ENCODE peak calls at places on chromosomes 13 and 19, in eight cellular contexts. One of them, this sample, is unnamed.

GRCh38 chr19:53308339-53308811 is 25.2 kb upstream of the ZNF845 start:
- DNase-seq in stimulated activated CD8-positive, alpha-beta memory T cell treated with anti-CD3 and anti-CD28 coated beads, Interleukin-12 subunit alpha, Interleukin-12 subunit beta, amount 100 ng/mL, for 1 hour: no peak
- DNase-seq in stimulated activated naive CD8-positive, alpha-beta T cell treated with anti-CD3 and anti-CD28 coated beads, Interleukin-15, Interleukin-2, amounts not matched to agents 100 U/mL and 50 U/mL, for 24 hours: peak; percentile 8
- DNase-seq in A172: no peak
- DNase-seq in LoVo: no peak
- DNase-seq in mammary epithelial cell: no peak
- DNase-seq in NCI-H748 treated with DMSO at 0.1 percent for 48 hours: no peak
- DNase-seq in activated CD4-positive, alpha-beta memory T cell treated with anti-CD3 and anti-CD28 coated beads for 36 hours: peak; percentile 34
- DNase-seq in this sample: no peak

GRCh38 chr13:67204731-67205130 is 25.4 kb downstream of the PCDH9 start:
- DNase-seq in stimulated activated CD8-positive, alpha-beta memory T cell treated with anti-CD3 and anti-CD28 coated beads, Interleukin-12 subunit alpha, Interleukin-12 subunit beta, amount 100 ng/mL, for 1 hour: no peak
- DNase-seq in stimulated activated naive CD8-positive, alpha-beta T cell treated with anti-CD3 and anti-CD28 coated beads, Interleukin-15, Interleukin-2, amounts not matched to agents 100 U/mL and 50 U/mL, for 24 hours: no peak
- DNase-seq in A172: no peak
- DNase-seq in LoVo: no peak
- DNase-seq in mammary epithelial cell: no peak
- DNase-seq in NCI-H748 treated with DMSO at 0.1 percent for 48 hours: peak; percentile 65
- DNase-seq in activated CD4-positive, alpha-beta memory T cell treated with anti-CD3 and anti-CD28 coated beads for 36 hours: no peak
- DNase-seq in this sample: no peak

GRCh38 chr19:44625531-44626066 is 12.2 kb downstream of the IGSF23 start:
- DNase-seq in stimulated activated CD8-positive, alpha-beta memory T cell treated with anti-CD3 and anti-CD28 coated beads, Interleukin-12 subunit alpha, Interleukin-12 subunit beta, amount 100 ng/mL, for 1 hour: no peak
- DNase-seq in stimulated activated naive CD8-positive, alpha-beta T cell treated with anti-CD3 and anti-CD28 coated beads, Interleukin-15, Interleukin-2, amounts not matched to agents 100 U/mL and 50 U/mL, for 24 hours: no peak
- DNase-seq in A172: peak; percentile 67
- DNase-seq in LoVo: no peak
- DNase-seq in mammary epithelial cell: no peak
- DNase-seq in NCI-H748 treated with DMSO at 0.1 percent for 48 hours: no peak
- DNase-seq in activated CD4-positive, alpha-beta memory T cell treated with anti-CD3 and anti-CD28 coated beads for 36 hours: no peak
- DNase-seq in this sample: no peak

GRCh38 chr13:88086577-88086976 is 415.4 kb downstream of the SLITRK5 start:
- DNase-seq in stimulated activated CD8-positive, alpha-beta memory T cell treated with anti-CD3 and anti-CD28 coated beads, Interleukin-12 subunit alpha, Interleukin-12 subunit beta, amount 100 ng/mL, for 1 hour: no peak
- DNase-seq in stimulated activated naive CD8-positive, alpha-beta T cell treated with anti-CD3 and anti-CD28 coated beads, Interleukin-15, Interleukin-2, amounts not matched to agents 100 U/mL and 50 U/mL, for 24 hours: no peak
- DNase-seq in A172: peak; percentile 48
- DNase-seq in LoVo: no peak
- DNase-seq in mammary epithelial cell: no peak
- DNase-seq in NCI-H748 treated with DMSO at 0.1 percent for 48 hours: no peak
- DNase-seq in activated CD4-positive, alpha-beta memory T cell treated with anti-CD3 and anti-CD28 coated beads for 36 hours: no peak
- DNase-seq in this sample: no peak

GRCh38 chr13:100106005-100106404 is 17.1 kb downstream of the PCCA start:
- DNase-seq in stimulated activated CD8-positive, alpha-beta memory T cell treated with anti-CD3 and anti-CD28 coated beads, Interleukin-12 subunit alpha, Interleukin-12 subunit beta, amount 100 ng/mL, for 1 hour: no peak
- DNase-seq in stimulated activated naive CD8-positive, alpha-beta T cell treated with anti-CD3 and anti-CD28 coated beads, Interleukin-15, Interleukin-2, amounts not matched to agents 100 U/mL and 50 U/mL, for 24 hours: no peak
- DNase-seq in A172: no peak
- DNase-seq in LoVo: no peak
- DNase-seq in mammary epithelial cell: peak; percentile 31
- DNase-seq in NCI-H748 treated with DMSO at 0.1 percent for 48 hours: no peak
- DNase-seq in activated CD4-positive, alpha-beta memory T cell treated with anti-CD3 and anti-CD28 coated beads for 36 hours: no peak
- DNase-seq in this sample: no peak

GRCh38 chr13:33245505-33245904 is 40.0 kb downstream of the STARD13 start:
- DNase-seq in stimulated activated CD8-positive, alpha-beta memory T cell treated with anti-CD3 and anti-CD28 coated beads, Interleukin-12 subunit alpha, Interleukin-12 subunit beta, amount 100 ng/mL, for 1 hour: no peak
- DNase-seq in stimulated activated naive CD8-positive, alpha-beta T cell treated with anti-CD3 and anti-CD28 coated beads, Interleukin-15, Interleukin-2, amounts not matched to agents 100 U/mL and 50 U/mL, for 24 hours: no peak
- DNase-seq in A172: no peak
- DNase-seq in LoVo: no peak
- DNase-seq in mammary epithelial cell: no peak
- DNase-seq in NCI-H748 treated with DMSO at 0.1 percent for 48 hours: no peak
- DNase-seq in activated CD4-positive, alpha-beta memory T cell treated with anti-CD3 and anti-CD28 coated beads for 36 hours: no peak
- DNase-seq in this sample: no peak

GRCh38 chr13:106372199-106373160 is 163.0 kb downstream of the EFNB2 start:
- DNase-seq in stimulated activated CD8-positive, alpha-beta memory T cell treated with anti-CD3 and anti-CD28 coated beads, Interleukin-12 subunit alpha, Interleukin-12 subunit beta, amount 100 ng/mL, for 1 hour: no peak
- DNase-seq in stimulated activated naive CD8-positive, alpha-beta T cell treated with anti-CD3 and anti-CD28 coated beads, Interleukin-15, Interleukin-2, amounts not matched to agents 100 U/mL and 50 U/mL, for 24 hours: no peak
- DNase-seq in A172: peak; percentile 36
- DNase-seq in LoVo: no peak
- DNase-seq in mammary epithelial cell: no peak
- DNase-seq in NCI-H748 treated with DMSO at 0.1 percent for 48 hours: no peak
- DNase-seq in activated CD4-positive, alpha-beta memory T cell treated with anti-CD3 and anti-CD28 coated beads for 36 hours: no peak
- DNase-seq in this sample: no peak

GRCh38 chr13:48600374-48601364 is 53.1 kb upstream of the CYSLTR2 start:
- DNase-seq in stimulated activated CD8-positive, alpha-beta memory T cell treated with anti-CD3 and anti-CD28 coated beads, Interleukin-12 subunit alpha, Interleukin-12 subunit beta, amount 100 ng/mL, for 1 hour: no peak
- DNase-seq in stimulated activated naive CD8-positive, alpha-beta T cell treated with anti-CD3 and anti-CD28 coated beads, Interleukin-15, Interleukin-2, amounts not matched to agents 100 U/mL and 50 U/mL, for 24 hours: no peak
- DNase-seq in A172: no peak
- DNase-seq in LoVo: no peak
- DNase-seq in mammary epithelial cell: peak; percentile 49
- DNase-seq in NCI-H748 treated with DMSO at 0.1 percent for 48 hours: no peak
- DNase-seq in activated CD4-positive, alpha-beta memory T cell treated with anti-CD3 and anti-CD28 coated beads for 36 hours: no peak
- DNase-seq in this sample: no peak

GRCh38 chr13:69857188-69857821 is 250.3 kb upstream of the ATXN8OS start:
- DNase-seq in stimulated activated CD8-positive, alpha-beta memory T cell treated with anti-CD3 and anti-CD28 coated beads, Interleukin-12 subunit alpha, Interleukin-12 subunit beta, amount 100 ng/mL, for 1 hour: no peak
- DNase-seq in stimulated activated naive CD8-positive, alpha-beta T cell treated with anti-CD3 and anti-CD28 coated beads, Interleukin-15, Interleukin-2, amounts not matched to agents 100 U/mL and 50 U/mL, for 24 hours: no peak
- DNase-seq in A172: peak; percentile 42
- DNase-seq in LoVo: peak; percentile 66
- DNase-seq in mammary epithelial cell: peak; percentile 18
- DNase-seq in NCI-H748 treated with DMSO at 0.1 percent for 48 hours: peak; percentile 75
- DNase-seq in activated CD4-positive, alpha-beta memory T cell treated with anti-CD3 and anti-CD28 coated beads for 36 hours: no peak
- DNase-seq in this sample: no peak